ENCODE peak calls at places on chromosomes 2 and 18, in eight cellular contexts. H is glomerular endothelial cell; M is NCI-H2107; V is activated CD8-positive, alpha-beta T cell treated with anti-CD3 and anti-CD28 coated beads for 36 hours; O is mucosa of gallbladder; F is activated effector memory CD4-positive, alpha-beta T cell treated with Interleukin-2 at 50 U/mL for 16 hours; N is ACHN; L is pons. K is an unnamed sample.

GRCh38 chr2:67840460-67841068 is 222.2 kb downstream of the C1D start:
- DNase-seq in H (no peak), M (peak; percentile 27), V (peak; percentile 43), O (peak; percentile 70), F (no peak), N (peak; percentile 53), L (peak; percentile 60), K (no peak)

GRCh38 chr2:239152239-239152915 is 248.4 kb downstream of the HDAC4 start:
- DNase-seq in H (no peak), M (no peak), V (no peak), O (no peak), F (no peak), N (no peak), L (no peak), K (no peak)

GRCh38 chr2:194545978-194546377 is 1111.0 kb upstream of the SLC39A10 start:
- DNase-seq in H (peak; percentile 18), M (no peak), V (no peak), O (no peak), F (no peak), N (peak; percentile 60), L (peak; percentile 38), K (no peak)

GRCh38 chr2:165371356-165371755 is 98.1 kb upstream of the CSRNP3 start:
- DNase-seq in H (no peak), M (peak; percentile 63), V (no peak), O (no peak), F (no peak), N (no peak), L (no peak), K (no peak)

GRCh38 chr2:27211241-27211942 is 449 bp upstream of the ATRAID start:
- DNase-seq in H (no peak), M (no peak), V (peak; percentile 13), O (no peak), F (no peak), N (no peak), L (no peak), K (no peak)

GRCh38 chr2:160397530-160397865 is 96.1 kb downstream of the RBMS1 start:
- DNase-seq in H (no peak), M (no peak), V (no peak), O (no peak), F (no peak), N (peak; percentile 64), L (no peak), K (no peak)

GRCh38 chr2:42202299-42203008 is 33.3 kb downstream of the EML4 start:
- DNase-seq in H (no peak), M (no peak), V (no peak), O (no peak), F (no peak), N (no peak), L (no peak), K (no peak)

GRCh38 chr2:26650713-26651457 is 9.7 kb upstream of the CIB4 start:
- DNase-seq in H (no peak), M (no peak), V (no peak), O (no peak), F (no peak), N (no peak), L (no peak), K (no peak)

GRCh38 chr2:240956935-240957655 is 41.3 kb upstream of the SNED1 start:
- DNase-seq in H (no peak), M (no peak), V (no peak), O (no peak), F (no peak), N (no peak), L (no peak), K (no peak)

GRCh38 chr2:1632006-1632348 is 112.3 kb downstream of the PXDN start:
- DNase-seq in H (no peak), M (no peak), V (no peak), O (no peak), F (no peak), N (no peak), L (no peak), K (no peak)

GRCh38 chr18:13139885-13140450 is 78.6 kb upstream of the LDLRAD4 start:
- DNase-seq in H (no peak), M (no peak), V (peak; percentile 18), O (no peak), F (no peak), N (no peak), L (no peak), K (no peak)

K was measured in C1 segment of cervical spinal cord.